ENCODE peak calls at places on chromosomes 7 and 10, in nine cellular contexts. E is transverse colon, Y is cardiac fibroblast, N is HepG2, D is NB4, T is astrocyte of the spinal cord, A is left ventricle myocardium inferior, K is endothelial cell of umbilical vein, Z is HFF-Myc. R is an unnamed sample.

GRCh38 chr7:51314041-51314440 is 2.6 kb downstream of the COBL start:
- DNase-seq in E (no peak), Y (no peak), N (no peak), D (no peak), T (no peak), A (no peak), K (no peak), Z (no peak), R (no peak)

GRCh38 chr7:157468221-157469111 is 131.7 kb downstream of the DNAJB6 start:
- DNase-seq in E (no peak), Y (no peak), N (no peak), D (no peak), T (no peak), A (no peak), K (no peak), Z (no peak), R (no peak)

GRCh38 chr7:155466142-155466813 is 8.3 kb downstream of the EN2 start:
- DNase-seq in E (no peak), Y (no peak), N (no peak), D (no peak), T (no peak), A (no peak), K (no peak), Z (no peak), R (no peak)

GRCh38 chr7:8177109-8177933 is 84.6 kb downstream of the ICA1 start:
- DNase-seq in E (no peak), Y (no peak), N (no peak), D (peak; percentile 69), T (no peak), A (no peak), K (peak; percentile 71), Z (no peak), R (no peak)

GRCh38 chr7:159024280-159024951 is 120.3 kb downstream of the VIPR2 start:
- DNase-seq in E (peak; percentile 3), Y (no peak), N (no peak), D (no peak), T (no peak), A (no peak), K (no peak), Z (no peak), R (no peak)

GRCh38 chr7:35985126-35985754 is 167.8 kb upstream of the EEPD1 start:
- DNase-seq in E (peak; percentile 84), Y (peak; percentile 80), N (peak; percentile 52), D (peak; percentile 88), T (peak; percentile 68), A (peak; percentile 76), K (peak; percentile 67), Z (peak; percentile 29), R (peak; percentile 66)

GRCh38 chr10:47264797-47265281 is 35.2 kb upstream of the GDF10 start:
- DNase-seq in E (peak; percentile 4), Y (no peak), N (peak; percentile 51), D (peak; percentile 88), T (no peak), A (no peak), K (peak; percentile 29), Z (no peak), R (peak; percentile 88)

GRCh38 chr7:12570148-12570528 is 382 bp upstream of the SCIN start:
- DNase-seq in E (peak; percentile 48), Y (peak; percentile 8), N (no peak), D (peak; percentile 14), T (no peak), A (no peak), K (no peak), Z (no peak), R (no peak)

GRCh38 chr10:1448252-1448901 is 288.9 kb downstream of the ADARB2 start:
- DNase-seq in E (no peak), Y (no peak), N (no peak), D (no peak), T (no peak), A (no peak), K (no peak), Z (no peak), R (no peak)

GRCh38 chr7:95871078-95871848 is 98.9 kb downstream of the DYNC1I1 start:
- DNase-seq in E (no peak), Y (peak; percentile 72), N (peak; percentile 43), D (peak; percentile 65), T (peak; percentile 59), A (no peak), K (peak; percentile 72), Z (peak; percentile 12), R (peak; percentile 39)

GRCh38 chr10:62543566-62543965 is 169.4 kb downstream of the ZNF365 start:
- DNase-seq in E (no peak), Y (peak; percentile 52), N (no peak), D (no peak), T (no peak), A (no peak), K (no peak), Z (no peak), R (no peak)

GRCh38 chr10:101304316-101304715 is 49.6 kb upstream of the BTRC start:
- DNase-seq in E (no peak), Y (no peak), N (no peak), D (no peak), T (no peak), A (no peak), K (no peak), Z (no peak), R (no peak)

GRCh38 chr10:75293456-75293840 is 57.7 kb upstream of the COMTD1 start:
- DNase-seq in E (no peak), Y (no peak), N (no peak), D (no peak), T (no peak), A (no peak), K (no peak), Z (no peak), R (no peak)

GRCh38 chr10:75294866-75295692 is 59.3 kb upstream of the COMTD1 start:
- DNase-seq in E (peak; percentile 74), Y (peak; percentile 83), N (peak; percentile 87), D (peak; percentile 75), T (peak; percentile 91), A (peak; percentile 78), K (peak; percentile 75), Z (peak; percentile 36), R (peak; percentile 12)

GRCh38 chr10:75295901-75296441 is 60.2 kb upstream of the COMTD1 start:
- DNase-seq in E (no peak), Y (peak; percentile 18), N (no peak), D (no peak), T (no peak), A (no peak), K (peak; percentile 27), Z (no peak), R (no peak)

GRCh38 chr10:75294031-75294437 is 58.3 kb upstream of the COMTD1 start:
- DNase-seq in E (no peak), Y (no peak), N (no peak), D (no peak), T (peak; percentile 22), A (no peak), K (peak; percentile 9), Z (no peak), R (no peak)

DNA sequence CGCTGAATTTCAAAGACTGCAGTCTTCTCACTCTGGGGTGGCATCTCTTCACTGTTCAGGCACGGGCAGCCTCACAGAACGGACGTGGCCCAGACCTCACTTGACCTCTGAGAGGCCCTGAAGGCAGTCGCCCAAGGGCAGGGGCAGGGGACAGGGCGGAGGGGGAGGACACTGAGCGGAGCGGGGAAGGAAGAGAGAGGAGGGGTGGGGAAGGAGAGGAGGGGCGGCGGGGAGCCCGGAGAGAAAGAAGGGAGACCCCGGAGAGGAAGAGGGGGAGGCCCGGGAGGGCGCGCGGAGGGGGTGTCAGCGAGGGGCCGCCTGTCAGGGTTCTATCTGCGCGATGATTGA is 58.7 kb upstream of the COMTD1 start:
- DNase-seq in E (no peak), Y (no peak), N (no peak), D (no peak), T (no peak), A (peak; percentile 38), K (peak; percentile 11), Z (no peak), R (no peak)
- H3K4me3 ChIP-seq in E (peak overlapping the region; percentile 59), Y (peak overlapping the region; percentile 36), N (peak overlapping the region; percentile 55), D (no peak overlapping the region), T (peak overlapping the region; percentile 43), A (peak overlapping the region; percentile 71), K (no peak overlapping the region), Z (peak overlapping the region; percentile 44), R (peak overlapping the region; percentile 41)

GRCh38 chr7:70631732-70632131 is 500.2 kb upstream of the GALNT17 start:
- DNase-seq in E (no peak), Y (no peak), N (no peak), D (no peak), T (no peak), A (no peak), K (no peak), Z (no peak), R (no peak)
- H3K4me3 ChIP-seq in E (no peak overlapping the region), Y (no peak overlapping the region), N (no peak overlapping the region), D (no peak overlapping the region), T (no peak overlapping the region), A (no peak overlapping the region), K (no peak overlapping the region), Z (no peak overlapping the region), R (no peak overlapping the region)

DNA sequence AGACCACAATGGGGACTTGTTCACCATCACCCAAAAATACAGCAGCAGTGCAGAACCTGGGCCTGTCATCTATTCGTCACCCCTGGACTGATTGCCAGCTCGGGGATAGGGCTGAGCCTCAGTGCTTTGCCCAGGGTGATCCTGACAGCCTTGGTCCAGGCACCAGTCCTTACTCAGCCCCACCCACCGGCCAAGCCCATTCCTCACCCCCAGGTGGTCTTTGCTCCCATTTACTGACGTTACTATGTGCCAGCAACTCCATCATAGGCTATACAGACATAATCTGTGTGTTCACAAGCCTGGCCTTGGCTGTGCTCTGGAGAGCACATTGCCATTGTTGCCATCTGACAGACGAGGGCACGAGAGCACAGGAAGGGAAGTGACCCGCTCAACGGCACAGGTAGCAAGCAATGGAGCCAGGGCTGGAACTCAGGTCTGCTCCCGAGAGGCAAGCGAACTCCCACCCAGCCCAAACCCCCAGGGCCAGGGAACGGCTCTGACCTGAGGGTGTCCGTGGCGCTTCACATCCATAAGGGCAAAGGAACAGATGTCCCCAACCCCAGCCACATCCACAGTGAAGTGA is 6.8 kb downstream of the ATG9B start:
- DNase-seq in E (no peak), Y (no peak), N (no peak), D (no peak), T (no peak), A (no peak), K (no peak), Z (no peak), R (no peak)
- H3K4me3 ChIP-seq in E (peak overlapping the region; percentile 23), Y (no peak overlapping the region), N (peak overlapping the region; percentile 26), D (no peak overlapping the region), T (no peak overlapping the region), A (no peak overlapping the region), K (no peak overlapping the region), Z (no peak overlapping the region), R (peak overlapping the region; percentile 45)

GRCh38 chr10:13615650-13616049 is 28.9 kb downstream of the PRPF18 start:
- DNase-seq in E (no peak), Y (no peak), N (no peak), D (no peak), T (peak; percentile 53), A (no peak), K (no peak), Z (no peak), R (peak; percentile 48)

GRCh38 chr10:13614530-13615332 is 28.0 kb downstream of the PRPF18 start:
- DNase-seq in E (no peak), Y (no peak), N (no peak), D (no peak), T (peak; percentile 63), A (no peak), K (no peak), Z (peak; percentile 19), R (no peak)

GRCh38 chr10:13617146-13617545 is 30.4 kb downstream of the PRPF18 start:
- DNase-seq in E (no peak), Y (no peak), N (no peak), D (no peak), T (peak; percentile 25), A (no peak), K (no peak), Z (no peak), R (no peak)

GRCh38 chr10:13613519-13613918 is 26.8 kb downstream of the PRPF18 start:
- DNase-seq in E (no peak), Y (peak; percentile 68), N (no peak), D (peak; percentile 2), T (peak; percentile 63), A (no peak), K (peak; percentile 60), Z (peak; percentile 22), R (peak; percentile 54)

GRCh38 chr10:13612654-13613373 is 26.0 kb downstream of the PRPF18 start:
- DNase-seq in E (no peak), Y (no peak), N (no peak), D (no peak), T (no peak), A (no peak), K (no peak), Z (no peak), R (no peak)
- H3K4me3 ChIP-seq in E (no peak overlapping the region), Y (no peak overlapping the region), N (no peak overlapping the region), D (no peak overlapping the region), T (no peak overlapping the region), A (no peak overlapping the region), K (no peak overlapping the region), Z (no peak overlapping the region), R (no peak overlapping the region)